ENCODE peak calls at places on chromosomes 11 and 22, in seven cellular contexts. S is hepatocyte, Q is left lung, M is transverse colon, D is tibial nerve, C is esophagus muscularis mucosa, X is pancreas. L is an unnamed sample.

GRCh38 chr11:46271407-46271806 is 6.1 kb upstream of the CREB3L1 start:
- DNase-seq in S (no peak), Q (no peak), M (no peak), D (no peak), C (no peak), X (no peak), L (no peak)

GRCh38 chr22:29704528-29705285 is 15.1 kb upstream of the CABP7 start:
- DNase-seq in S (peak; percentile 56), Q (no peak), M (no peak), D (peak; percentile 16), C (no peak), X (no peak), L (no peak)

GRCh38 chr11:116162541-116163230 is 610.1 kb downstream of the BUD13 start:
- DNase-seq in S (peak; percentile 43), Q (no peak), M (no peak), D (no peak), C (peak; percentile 89), X (no peak), L (no peak)

GRCh38 chr11:2099523-2100316 is 39.5 kb downstream of the IGF2 start:
- DNase-seq in S (no peak), Q (peak; percentile 83), M (peak; percentile 65), D (no peak), C (no peak), X (no peak), L (no peak)

GRCh38 chr11:1541474-1542204 is 30.4 kb downstream of the DUSP8 start:
- DNase-seq in S (no peak), Q (peak; percentile 68), M (no peak), D (no peak), C (no peak), X (no peak), L (no peak)

GRCh38 chr11:4677948-4678347 is 19.7 kb downstream of the OR51E2 start:
- DNase-seq in S (no peak), Q (no peak), M (no peak), D (no peak), C (no peak), X (no peak), L (no peak)

GRCh38 chr22:48568736-48569330 is 1258.8 kb downstream of the BRD1 start:
- DNase-seq in S (no peak), Q (peak; percentile 62), M (no peak), D (no peak), C (no peak), X (no peak), L (no peak)

GRCh38 chr22:20672732-20673131 is 101.2 kb upstream of the SERPIND1 start:
- DNase-seq in S (no peak), Q (no peak), M (no peak), D (no peak), C (no peak), X (no peak), L (no peak)

GRCh38 chr22:21571679-21572078 is 4.2 kb downstream of the UBE2L3 start:
- DNase-seq in S (no peak), Q (no peak), M (no peak), D (no peak), C (no peak), X (no peak), L (no peak)

GRCh38 chr22:41910599-41911291 is 4.1 kb downstream of the SHISA8 start:
- DNase-seq in S (peak; percentile 38), Q (peak; percentile 81), M (no peak), D (no peak), C (no peak), X (no peak), L (no peak)

GRCh38 chr22:46119729-46120419 is 30.5 kb upstream of the PPARA start:
- DNase-seq in S (no peak), Q (no peak), M (no peak), D (no peak), C (no peak), X (no peak), L (no peak)

GRCh38 chr11:77186302-77186701 is 58.3 kb downstream of the MYO7A start:
- DNase-seq in S (no peak), Q (no peak), M (no peak), D (no peak), C (no peak), X (no peak), L (no peak)

GRCh38 chr11:121553806-121554205 is 101.0 kb upstream of the SORL1-AS1 start:
- DNase-seq in S (peak; percentile 92), Q (no peak), M (peak; percentile 76), D (no peak), C (no peak), X (peak; percentile 81), L (no peak)

GRCh38 chr11:37963440-37963839 is 1365.4 kb upstream of the RAG2 start:
- DNase-seq in S (no peak), Q (no peak), M (no peak), D (no peak), C (no peak), X (no peak), L (no peak)

GRCh38 chr11:45578286-45578685 is 87.1 kb downstream of the CHST1 start:
- DNase-seq in S (no peak), Q (no peak), M (no peak), D (no peak), C (no peak), X (no peak), L (no peak)

GRCh38 chr11:12725863-12726666 is 51.8 kb downstream of the TEAD1 start:
- DNase-seq in S (no peak), Q (no peak), M (no peak), D (no peak), C (peak; percentile 60), X (no peak), L (no peak)

GRCh38 chr22:36858156-36858555 is 2.6 kb upstream of the NCF4 start:
- DNase-seq in S (no peak), Q (no peak), M (no peak), D (no peak), C (no peak), X (no peak), L (no peak)
- H3K4me1 ChIP-seq in S (peaks cover 5% of the 10 kb centered on the region), Q (no peaks in the 10 kb centered on the region), M (peaks cover 6% of the 10 kb centered on the region), D (peaks cover 10% of the 10 kb centered on the region), C (peaks cover 18% of the 10 kb centered on the region), X (no peaks in the 10 kb centered on the region), L (no peaks in the 10 kb centered on the region)

GRCh38 chr11:61815790-61816735 is 740 bp downstream of the FADS1 start:
- DNase-seq in S (peak; percentile 81), Q (peak; percentile 88), M (peak; percentile 52), D (peak; percentile 59), C (no peak), X (peak; percentile 59), L (peak; percentile 70)
- TF ChIP-seq CTCF in S (no peak), Q (no peak), M (no peak), D (no peak), C (no peak), X (no peak), L (no peak)

GRCh38 chr11:70611166-70611565 is 212.8 kb downstream of the CTTN start:
- DNase-seq in S (no peak), Q (no peak), M (no peak), D (no peak), C (no peak), X (no peak), L (peak; percentile 39)
- H3K4me3 ChIP-seq in S (no peak overlapping the region), Q (no peak overlapping the region), M (no peak overlapping the region), D (no peak overlapping the region), C (no peak overlapping the region), X (no peak overlapping the region), L (no peak overlapping the region)

GRCh38 chr11:58582437-58582836 is 3.6 kb downstream of the ZFP91 start:
- DNase-seq in S (no peak), Q (no peak), M (no peak), D (no peak), C (no peak), X (no peak), L (no peak)
- H3K4me1 ChIP-seq in S (peaks cover 17% of the 10 kb centered on the region), Q (peaks cover 10% of the 10 kb centered on the region), M (peaks cover 31% of the 10 kb centered on the region), D (peaks cover 68% of the 10 kb centered on the region), C (peaks cover 71% of the 10 kb centered on the region), X (peaks cover 30% of the 10 kb centered on the region), L (no peaks in the 10 kb centered on the region)

DNA sequence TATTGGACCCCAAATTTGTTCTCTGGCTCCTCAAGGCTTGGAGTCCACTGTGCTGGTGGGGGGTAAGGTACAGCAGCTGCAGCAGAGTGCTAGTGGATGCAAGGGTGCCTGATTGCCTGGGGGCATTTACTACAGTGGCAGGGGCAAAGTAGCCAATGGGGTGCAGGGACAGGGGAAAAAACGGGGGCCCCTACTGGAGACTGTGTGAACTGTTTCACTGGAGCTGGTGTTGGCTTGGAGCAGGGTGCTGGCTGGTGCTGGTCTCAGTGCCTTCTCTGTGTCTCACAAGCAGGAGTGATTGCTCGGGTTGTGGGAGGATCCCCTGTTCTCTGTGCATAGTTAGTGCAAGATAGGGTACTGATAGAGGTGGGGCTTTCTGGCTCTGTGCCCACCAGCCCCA is 935.9 kb downstream of the JRKL start:
- DNase-seq in S (no peak), Q (no peak), M (no peak), D (no peak), C (no peak), X (no peak), L (no peak)
- TF ChIP-seq CTCF in S (no peak), Q (no peak), M (no peak), D (no peak), C (no peak), X (no peak), L (no peak)

L was measured in Peyer's patch.